ENCODE peak calls at places on chromosomes 1 and 21, in nine cellular contexts. One of them, this sample, is unnamed.

GRCh38 chr1:180967558-180967957 is 54.9 kb downstream of the KIAA1614 start:
- DNase-seq in ACHN: no peak
- DNase-seq in putamen: no peak
- DNase-seq in EL: no peak
- DNase-seq in effector memory CD8-positive, alpha-beta T cell: no peak
- DNase-seq in activated naive CD4-positive, alpha-beta T cell: no peak
- DNase-seq in HuH-7: no peak
- DNase-seq in PC-9: no peak
- DNase-seq in H4: no peak
- DNase-seq in this sample: no peak

GRCh38 chr1:38680801-38681510 is 178.6 kb downstream of the RRAGC start:
- DNase-seq in ACHN: no peak
- DNase-seq in putamen: no peak
- DNase-seq in EL: peak
- DNase-seq in effector memory CD8-positive, alpha-beta T cell: no peak
- DNase-seq in activated naive CD4-positive, alpha-beta T cell: no peak
- DNase-seq in HuH-7: no peak
- DNase-seq in PC-9: no peak
- DNase-seq in H4: no peak
- DNase-seq in this sample: no peak

GRCh38 chr1:153957744-153958110 is 685 bp downstream of the CRTC2 start:
- DNase-seq in ACHN: peak
- DNase-seq in putamen: no peak
- DNase-seq in EL: peak
- DNase-seq in effector memory CD8-positive, alpha-beta T cell: peak
- DNase-seq in activated naive CD4-positive, alpha-beta T cell: peak
- DNase-seq in HuH-7: no peak
- DNase-seq in PC-9: no peak
- DNase-seq in H4: no peak
- DNase-seq in this sample: no peak

GRCh38 chr1:208921259-208921658 is 662.3 kb upstream of the CAMK1G start:
- DNase-seq in ACHN: no peak
- DNase-seq in putamen: no peak
- DNase-seq in EL: no peak
- DNase-seq in effector memory CD8-positive, alpha-beta T cell: no peak
- DNase-seq in activated naive CD4-positive, alpha-beta T cell: no peak
- DNase-seq in HuH-7: no peak
- DNase-seq in PC-9: no peak
- DNase-seq in H4: no peak
- DNase-seq in this sample: no peak

GRCh38 chr1:152928671-152929070 is 18.3 kb upstream of the SPRR5 start:
- DNase-seq in ACHN: no peak
- DNase-seq in putamen: no peak
- DNase-seq in EL: no peak
- DNase-seq in effector memory CD8-positive, alpha-beta T cell: no peak
- DNase-seq in activated naive CD4-positive, alpha-beta T cell: no peak
- DNase-seq in HuH-7: no peak
- DNase-seq in PC-9: no peak
- DNase-seq in H4: no peak
- DNase-seq in this sample: no peak

GRCh38 chr1:52595061-52595460 is 7.1 kb upstream of the GPX7 start:
- DNase-seq in ACHN: no peak
- DNase-seq in putamen: no peak
- DNase-seq in EL: no peak
- DNase-seq in effector memory CD8-positive, alpha-beta T cell: no peak
- DNase-seq in activated naive CD4-positive, alpha-beta T cell: no peak
- DNase-seq in HuH-7: no peak
- DNase-seq in PC-9: no peak
- DNase-seq in H4: no peak
- DNase-seq in this sample: no peak

GRCh38 chr1:67261646-67262045 is 46.0 kb upstream of the IL12RB2 start:
- DNase-seq in ACHN: no peak
- DNase-seq in putamen: no peak
- DNase-seq in EL: no peak
- DNase-seq in effector memory CD8-positive, alpha-beta T cell: no peak
- DNase-seq in activated naive CD4-positive, alpha-beta T cell: no peak
- DNase-seq in HuH-7: no peak
- DNase-seq in PC-9: no peak
- DNase-seq in H4: no peak
- DNase-seq in this sample: no peak

GRCh38 chr1:90502696-90503095 is 214.4 kb downstream of the BARHL2 start:
- DNase-seq in ACHN: no peak
- DNase-seq in putamen: no peak
- DNase-seq in EL: no peak
- DNase-seq in effector memory CD8-positive, alpha-beta T cell: no peak
- DNase-seq in activated naive CD4-positive, alpha-beta T cell: no peak
- DNase-seq in HuH-7: no peak
- DNase-seq in PC-9: no peak
- DNase-seq in H4: no peak
- DNase-seq in this sample: no peak

GRCh38 chr1:9235123-9235513 is 544 bp downstream of the H6PD start:
- DNase-seq in ACHN: peak
- DNase-seq in putamen: no peak
- DNase-seq in EL: peak
- DNase-seq in effector memory CD8-positive, alpha-beta T cell: no peak
- DNase-seq in activated naive CD4-positive, alpha-beta T cell: no peak
- DNase-seq in HuH-7: peak
- DNase-seq in PC-9: no peak
- DNase-seq in H4: no peak
- DNase-seq in this sample: peak

GRCh38 chr1:44609412-44609767 is 64.9 kb downstream of the TMEM53 start:
- DNase-seq in ACHN: peak
- DNase-seq in putamen: no peak
- DNase-seq in EL: peak
- DNase-seq in effector memory CD8-positive, alpha-beta T cell: peak
- DNase-seq in activated naive CD4-positive, alpha-beta T cell: peak
- DNase-seq in HuH-7: peak
- DNase-seq in PC-9: peak
- DNase-seq in H4: no peak
- DNase-seq in this sample: peak

GRCh38 chr21:34365794-34366193 is 2.0 kb downstream of the KCNE2 start:
- DNase-seq in ACHN: no peak
- DNase-seq in putamen: no peak
- DNase-seq in EL: no peak
- DNase-seq in effector memory CD8-positive, alpha-beta T cell: no peak
- DNase-seq in activated naive CD4-positive, alpha-beta T cell: no peak
- DNase-seq in HuH-7: no peak
- DNase-seq in PC-9: no peak
- DNase-seq in H4: no peak
- DNase-seq in this sample: no peak

GRCh38 chr1:3031401-3032221 is 10.3 kb downstream of the ACTRT2 start:
- DNase-seq in ACHN: no peak
- DNase-seq in putamen: peak
- DNase-seq in EL: no peak
- DNase-seq in effector memory CD8-positive, alpha-beta T cell: no peak
- DNase-seq in activated naive CD4-positive, alpha-beta T cell: no peak
- DNase-seq in HuH-7: no peak
- DNase-seq in PC-9: no peak
- DNase-seq in H4: no peak
- DNase-seq in this sample: no peak

GRCh38 chr21:37531402-37532042 is 164.9 kb downstream of the DYRK1A start:
- DNase-seq in ACHN: no peak
- DNase-seq in putamen: no peak
- DNase-seq in EL: no peak
- DNase-seq in effector memory CD8-positive, alpha-beta T cell: no peak
- DNase-seq in activated naive CD4-positive, alpha-beta T cell: no peak
- DNase-seq in HuH-7: no peak
- DNase-seq in PC-9: peak
- DNase-seq in H4: peak
- DNase-seq in this sample: no peak

GRCh38 chr1:245365621-245366020 is 210.8 kb downstream of the KIF26B start:
- DNase-seq in ACHN: no peak
- DNase-seq in putamen: no peak
- DNase-seq in EL: no peak
- DNase-seq in effector memory CD8-positive, alpha-beta T cell: no peak
- DNase-seq in activated naive CD4-positive, alpha-beta T cell: no peak
- DNase-seq in HuH-7: no peak
- DNase-seq in PC-9: no peak
- DNase-seq in H4: no peak
- DNase-seq in this sample: no peak

GRCh38 chr1:202577381-202577780 is 132.9 kb downstream of the SYT2 start:
- DNase-seq in ACHN: no peak
- DNase-seq in putamen: no peak
- DNase-seq in EL: peak
- DNase-seq in effector memory CD8-positive, alpha-beta T cell: no peak
- DNase-seq in activated naive CD4-positive, alpha-beta T cell: no peak
- DNase-seq in HuH-7: no peak
- DNase-seq in PC-9: no peak
- DNase-seq in H4: no peak
- DNase-seq in this sample: no peak

GRCh38 chr21:40139636-40140035 is 272.4 kb downstream of the PCP4 start:
- DNase-seq in ACHN: no peak
- DNase-seq in putamen: no peak
- DNase-seq in EL: no peak
- DNase-seq in effector memory CD8-positive, alpha-beta T cell: no peak
- DNase-seq in activated naive CD4-positive, alpha-beta T cell: no peak
- DNase-seq in HuH-7: no peak
- DNase-seq in PC-9: no peak
- DNase-seq in H4: no peak
- DNase-seq in this sample: no peak

GRCh38 chr1:23693599-23693998 is 2.0 kb downstream of the RPL11 start:
- DNase-seq in ACHN: no peak
- DNase-seq in putamen: no peak
- DNase-seq in EL: no peak
- DNase-seq in effector memory CD8-positive, alpha-beta T cell: no peak
- DNase-seq in activated naive CD4-positive, alpha-beta T cell: no peak
- DNase-seq in HuH-7: no peak
- DNase-seq in PC-9: no peak
- DNase-seq in H4: no peak
- DNase-seq in this sample: no peak

GRCh38 chr1:232891116-232891515 is 59.3 kb upstream of the NTPCR start:
- DNase-seq in ACHN: no peak
- DNase-seq in putamen: no peak
- DNase-seq in EL: peak
- DNase-seq in effector memory CD8-positive, alpha-beta T cell: no peak
- DNase-seq in activated naive CD4-positive, alpha-beta T cell: no peak
- DNase-seq in HuH-7: no peak
- DNase-seq in PC-9: no peak
- DNase-seq in H4: peak
- DNase-seq in this sample: no peak

GRCh38 chr1:48202030-48202752 is 20.3 kb upstream of the SLC5A9 start:
- DNase-seq in ACHN: peak
- DNase-seq in putamen: peak
- DNase-seq in EL: peak
- DNase-seq in effector memory CD8-positive, alpha-beta T cell: peak
- DNase-seq in activated naive CD4-positive, alpha-beta T cell: peak
- DNase-seq in HuH-7: peak
- DNase-seq in PC-9: peak
- DNase-seq in H4: peak
- DNase-seq in this sample: peak

GRCh38 chr1:67831850-67832513 is 1.3 kb downstream of the GNG12 start:
- DNase-seq in ACHN: peak
- DNase-seq in putamen: no peak
- DNase-seq in EL: peak
- DNase-seq in effector memory CD8-positive, alpha-beta T cell: no peak
- DNase-seq in activated naive CD4-positive, alpha-beta T cell: no peak
- DNase-seq in HuH-7: peak
- DNase-seq in PC-9: peak
- DNase-seq in H4: peak
- DNase-seq in this sample: peak

GRCh38 chr1:147099192-147099591 is 73.1 kb downstream of the PRKAB2 start:
- DNase-seq in ACHN: no peak
- DNase-seq in putamen: no peak
- DNase-seq in EL: no peak
- DNase-seq in effector memory CD8-positive, alpha-beta T cell: no peak
- DNase-seq in activated naive CD4-positive, alpha-beta T cell: no peak
- DNase-seq in HuH-7: no peak
- DNase-seq in PC-9: no peak
- DNase-seq in H4: no peak
- DNase-seq in this sample: no peak

This sample was measured in T47D.